ENCODE peak calls at places on chromosomes 2 and 18, in four cellular contexts. C is NCI-H524 treated with DMSO at 0.1 percent for 48 hours; O is aorta; Y is stimulated activated CD4-positive, alpha-beta T cell treated with anti-CD3 and anti-CD28 coated beads, Interleukin-4, amount 100 ng/mL, for 48 hours. T is an unnamed sample.

GRCh38 chr18:27750014-27750413 is 426.9 kb downstream of the CDH2 start:
- DNase-seq in C (no peak), O (no peak), Y (no peak), T (no peak)

GRCh38 chr2:197450485-197450884 is 2.9 kb upstream of the COQ10B start:
- DNase-seq in C (no peak), O (no peak), Y (no peak), T (no peak)

GRCh38 chr2:128395196-128395595 is 76.5 kb upstream of the HS6ST1 start:
- DNase-seq in C (no peak), O (no peak), Y (no peak), T (no peak)

GRCh38 chr2:85538507-85539360 is at the start of gene MAT2A:
- DNase-seq in C (peak), O (peak), Y (peak), T (peak)

GRCh38 chr2:263774-264492 is at the start of gene SH3YL1:
- DNase-seq in C (no peak), O (peak), Y (peak), T (no peak)

GRCh38 chr2:130819915-130820861 is 16.5 kb upstream of the ARHGEF4 start:
- DNase-seq in C (peak), O (no peak), Y (no peak), T (no peak)

GRCh38 chr18:421236-422155 is 79.0 kb downstream of the COLEC12 start:
- DNase-seq in C (no peak), O (no peak), Y (no peak), T (peak)

GRCh38 chr2:53104263-53104662 is 663.3 kb upstream of the CHAC2 start:
- DNase-seq in C (no peak), O (no peak), Y (no peak), T (no peak)